ENCODE peak calls at places on chromosomes 3 and 15, in eight cellular contexts. H is sigmoid colon, R is A549, Z is ovary, C is transverse colon, Q is stomach, J is adrenal gland, W is testis. B is an unnamed sample. For H3K9me3, the result is how much of the 10 kb centered on the place peaks cover.

GRCh38 chr15:97678677-97679076 is 281.8 kb upstream of the ARRDC4 start:
- DNase-seq in H (no peak), R (no peak), Z (no peak), C (peak), Q (no peak), J (no peak), W (no peak), B (no peak)

GRCh38 chr3:137097852-137098251 is 140.1 kb downstream of the IL20RB start:
- DNase-seq in H (no peak), R (no peak), Z (no peak), C (no peak), Q (no peak), J (no peak), W (no peak), B (peak)

GRCh38 chr3:16374047-16375019 is 109.3 kb downstream of the OXNAD1 start:
- DNase-seq in H (no peak), R (no peak), Z (no peak), C (no peak), Q (no peak), J (no peak), W (no peak), B (no peak)

GRCh38 chr3:192229866-192230265 is 497.5 kb downstream of the FGF12 start:
- DNase-seq in H (no peak), R (no peak), Z (no peak), C (no peak), Q (no peak), J (no peak), W (no peak), B (no peak)

GRCh38 chr3:73041537-73041936 is 19.9 kb upstream of the EBLN2 start:
- DNase-seq in H (no peak), R (no peak), Z (peak), C (no peak), Q (peak), J (no peak), W (no peak), B (no peak)

GRCh38 chr3:138817685-138818084 is 17.0 kb downstream of the PIK3CB start:
- DNase-seq in H (no peak), R (no peak), Z (no peak), C (no peak), Q (no peak), J (no peak), W (no peak), B (no peak)

GRCh38 chr3:190436356-190436755 is 13.3 kb downstream of the TMEM207 start:
- DNase-seq in H (no peak), R (no peak), Z (no peak), C (no peak), Q (no peak), J (no peak), W (no peak), B (no peak)

GRCh38 chr15:30816430-30816829 is 87.3 kb upstream of the FAN1 start:
- DNase-seq in H (no peak), R (no peak), Z (no peak), C (no peak), Q (no peak), J (no peak), W (no peak), B (no peak)

GRCh38 chr15:81314378-81314777 is 9.6 kb downstream of the STARD5 start:
- DNase-seq in H (no peak), R (no peak), Z (no peak), C (no peak), Q (no peak), J (no peak), W (no peak), B (no peak)

GRCh38 chr3:105449393-105449792 is 82.7 kb downstream of the ALCAM start:
- DNase-seq in H (no peak), R (no peak), Z (no peak), C (no peak), Q (no peak), J (no peak), W (no peak), B (no peak)
- TF ChIP-seq POLR2A in H (no peak), R (no peak), Z (no peak), C (no peak), Q (no peak), J (no peak), W (no peak), B (no peak)

GRCh38 chr3:171790574-171790897 is 19.7 kb downstream of the PLD1 start:
- DNase-seq in H (no peak), R (no peak), Z (no peak), C (no peak), Q (no peak), J (no peak), W (no peak), B (no peak)
- H3K27ac ChIP-seq in H (no peak), R (no peak), Z (no peak), C (no peak), Q (no peak), J (no peak), W (no peak), B (no peak)

GRCh38 chr15:24734391-24734790 is 58.8 kb downstream of the NPAP1 start:
- DNase-seq in H (no peak), R (no peak), Z (no peak), C (no peak), Q (no peak), J (peak), W (no peak), B (no peak)

DNA sequence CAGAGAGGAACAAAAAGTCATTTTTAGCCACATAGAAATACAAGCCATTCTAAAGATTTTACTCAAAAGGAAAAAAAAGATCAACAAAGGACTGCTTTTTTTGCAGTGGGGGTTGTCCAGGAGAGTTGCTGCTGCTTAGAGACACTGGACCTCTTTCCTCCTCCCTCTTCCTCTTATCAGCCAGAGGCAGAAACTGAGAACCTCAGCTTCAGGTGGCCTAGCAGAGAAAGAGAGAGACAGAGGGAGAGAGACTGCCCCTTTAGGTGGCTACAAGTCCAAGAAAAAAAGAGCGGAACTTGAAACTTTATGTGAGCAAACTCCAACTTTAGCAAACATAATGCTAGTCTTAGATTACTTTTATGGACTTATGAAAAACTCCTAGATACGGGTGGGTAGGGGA is 54.2 kb downstream of the NPAP1 start:
- DNase-seq in H (no peak), R (no peak), Z (no peak), C (no peak), Q (no peak), J (no peak), W (no peak), B (no peak)
- H3K9me3 ChIP-seq in H (under half), R (under half), Z (under half), C (under half), Q (under half), J (under half), W (under half), B (under half)

DNA sequence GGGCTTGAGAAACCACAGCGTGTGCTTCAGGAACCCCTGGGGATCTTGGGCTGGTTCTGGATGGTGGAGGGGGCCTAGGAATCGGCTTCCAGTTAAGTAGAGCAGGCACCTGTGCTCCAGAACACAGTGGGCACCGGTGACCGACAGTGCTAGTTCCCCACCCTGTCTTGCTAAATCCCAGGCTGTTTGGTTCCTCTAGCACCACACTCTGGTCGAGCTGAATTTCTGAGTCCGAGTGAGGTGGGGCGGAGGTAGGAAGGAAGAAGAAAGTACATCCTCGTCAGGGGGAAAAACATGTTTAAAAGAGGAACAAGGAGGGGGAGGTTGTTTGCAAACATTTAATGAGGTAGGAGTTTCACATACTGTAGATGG is 29.1 kb downstream of the SLC6A6 start:
- DNase-seq in H (no peak), R (no peak), Z (no peak), C (peak), Q (no peak), J (no peak), W (no peak), B (no peak)
- TF ChIP-seq POLR2A in H (no peak), R (no peak), Z (no peak), C (no peak), Q (no peak), J (no peak), W (no peak), B (no peak)

DNA sequence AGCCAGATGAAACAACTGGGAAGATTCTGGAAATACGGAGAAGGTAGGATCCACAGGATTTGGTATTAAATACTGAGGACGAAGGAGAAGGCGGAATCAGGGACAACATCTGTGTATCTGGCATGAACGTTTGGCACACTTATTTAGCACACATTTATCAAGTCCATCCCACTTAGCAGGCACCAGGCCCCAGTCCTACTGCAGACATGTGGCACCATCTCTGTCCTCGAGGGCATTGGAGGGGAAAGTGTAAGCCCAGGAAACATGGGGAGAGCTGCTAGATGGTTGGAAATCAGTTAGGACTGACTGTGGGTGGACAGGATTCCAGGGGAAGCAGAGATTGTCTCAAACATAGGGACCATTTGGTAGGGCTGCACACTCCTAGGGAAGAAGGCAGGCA is 29.0 kb upstream of the LCTL start:
- DNase-seq in H (no peak), R (no peak), Z (no peak), C (no peak), Q (no peak), J (no peak), W (no peak), B (no peak)
- H3K27ac ChIP-seq in H (no peak), R (no peak), Z (no peak), C (no peak), Q (no peak), J (no peak), W (no peak), B (no peak)

DNA sequence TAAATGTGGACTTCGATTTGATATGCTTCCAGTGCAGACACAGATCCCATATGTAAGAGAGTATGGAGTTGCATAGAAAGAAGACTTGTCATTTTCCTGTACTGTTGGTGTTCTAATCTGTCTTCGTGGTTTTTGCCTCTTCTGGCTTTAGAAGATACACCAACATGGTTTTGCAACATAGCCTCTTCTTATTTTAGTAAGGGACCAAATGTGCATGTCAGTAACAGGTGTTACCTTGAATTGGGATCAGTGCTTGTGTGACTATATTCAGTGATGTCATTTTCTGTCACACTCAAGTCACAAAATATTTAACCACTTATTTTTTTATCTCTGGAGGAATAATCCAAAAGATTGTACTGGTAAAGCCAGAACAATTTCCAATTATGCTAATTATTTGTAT is 140.4 kb downstream of the SNRPN start:
- DNase-seq in H (no peak), R (no peak), Z (no peak), C (no peak), Q (no peak), J (no peak), W (no peak), B (no peak)
- H3K9me3 ChIP-seq in H (half or more), R (under half), Z (half or more), C (half or more), Q (half or more), J (under half), W (under half), B (under half)

GRCh38 chr15:79916424-79916823 is 19.6 kb upstream of the MTHFS start:
- DNase-seq in H (no peak), R (no peak), Z (no peak), C (no peak), Q (no peak), J (no peak), W (no peak), B (no peak)

GRCh38 chr15:79919749-79920511 is 23.1 kb upstream of the MTHFS start:
- DNase-seq in H (no peak), R (no peak), Z (no peak), C (no peak), Q (no peak), J (no peak), W (no peak), B (no peak)

GRCh38 chr15:79914728-79915127 is 17.9 kb upstream of the MTHFS start:
- DNase-seq in H (no peak), R (no peak), Z (no peak), C (no peak), Q (no peak), J (no peak), W (no peak), B (no peak)

GRCh38 chr15:79919090-79919748 is 22.4 kb upstream of the MTHFS start:
- DNase-seq in H (no peak), R (no peak), Z (no peak), C (no peak), Q (no peak), J (no peak), W (no peak), B (no peak)

GRCh38 chr15:79918278-79918677 is 21.5 kb upstream of the MTHFS start:
- DNase-seq in H (no peak), R (no peak), Z (no peak), C (no peak), Q (no peak), J (no peak), W (no peak), B (no peak)
- TF ChIP-seq POLR2A in H (no peak), R (no peak), Z (no peak), C (no peak), Q (no peak), J (no peak), W (no peak), B (no peak)

GRCh38 chr15:45386974-45387373 is 8.6 kb upstream of the GATM start:
- DNase-seq in H (no peak), R (no peak), Z (no peak), C (no peak), Q (no peak), J (no peak), W (no peak), B (no peak)
- H3K27ac ChIP-seq in H (no peak), R (no peak), Z (no peak), C (no peak), Q (no peak), J (no peak), W (peak), B (no peak)